ENCODE peak calls at places on chromosomes 12 and 14, in eight cellular contexts. Y is endothelial cell of umbilical vein, L is fibroblast of the aortic adventitia, P is MCF 10A, C is heart left ventricle, U is stomach, D is Peyer's patch, T is HFFc6. A is an unnamed sample.

GRCh38 chr14:63276492-63277342 is 42.0 kb downstream of the GPHB5 start:
- DNase-seq in Y (peak), L (peak), P (peak), C (no peak), U (no peak), D (no peak), T (peak), A (peak)

GRCh38 chr12:69008510-69008909 is 75.5 kb upstream of the CPM start:
- DNase-seq in Y (no peak), L (no peak), P (peak), C (no peak), U (no peak), D (no peak), T (no peak), A (no peak)

GRCh38 chr12:2501464-2502181 is 293.1 kb upstream of the FKBP4 start:
- DNase-seq in Y (peak), L (no peak), P (no peak), C (peak), U (no peak), D (peak), T (no peak), A (no peak)

GRCh38 chr14:102644523-102644922 is 52.1 kb downstream of the RCOR1 start:
- DNase-seq in Y (no peak), L (no peak), P (no peak), C (no peak), U (no peak), D (no peak), T (no peak), A (no peak)

GRCh38 chr12:51752490-51752889 is 96.0 kb downstream of the FIGNL2 start:
- DNase-seq in Y (peak), L (peak), P (peak), C (peak), U (peak), D (no peak), T (peak), A (peak)

GRCh38 chr12:105444050-105444808 is 113.7 kb downstream of the C12orf75 start:
- DNase-seq in Y (peak), L (peak), P (no peak), C (no peak), U (no peak), D (no peak), T (no peak), A (no peak)

GRCh38 chr12:40224439-40225291 is at the start of gene LRRK2:
- DNase-seq in Y (peak), L (peak), P (peak), C (peak), U (peak), D (peak), T (peak), A (no peak)

GRCh38 chr12:113259499-113259953 is 38.3 kb downstream of the TPCN1 start:
- DNase-seq in Y (peak), L (peak), P (no peak), C (peak), U (peak), D (peak), T (peak), A (no peak)

GRCh38 chr12:76065917-76066316 is 18.6 kb downstream of the NAP1L1 start:
- DNase-seq in Y (no peak), L (no peak), P (no peak), C (no peak), U (no peak), D (no peak), T (no peak), A (no peak)

GRCh38 chr14:96104469-96105057 is 65.4 kb downstream of the C14orf132 start:
- DNase-seq in Y (peak), L (peak), P (peak), C (peak), U (peak), D (peak), T (peak), A (no peak)

GRCh38 chr14:104094056-104094708 is 8.7 kb downstream of the ASPG start:
- DNase-seq in Y (no peak), L (no peak), P (no peak), C (no peak), U (no peak), D (peak), T (no peak), A (no peak)

GRCh38 chr12:13463189-13463588 is 266.7 kb downstream of the EMP1 start:
- DNase-seq in Y (no peak), L (no peak), P (no peak), C (no peak), U (no peak), D (no peak), T (no peak), A (no peak)

GRCh38 chr12:40226652-40227051 is 1.9 kb downstream of the LRRK2 start:
- DNase-seq in Y (peak), L (peak), P (peak), C (peak), U (no peak), D (no peak), T (peak), A (no peak)

GRCh38 chr12:113068312-113068935 is 11.9 kb downstream of the DTX1 start:
- DNase-seq in Y (no peak), L (no peak), P (no peak), C (no peak), U (no peak), D (no peak), T (no peak), A (no peak)

GRCh38 chr12:6092784-6093722 is 31.4 kb downstream of the VWF start:
- DNase-seq in Y (peak), L (peak), P (peak), C (no peak), U (peak), D (peak), T (peak), A (no peak)

GRCh38 chr12:38875571-38876228 is 29.7 kb downstream of the CPNE8 start:
- DNase-seq in Y (peak), L (peak), P (no peak), C (no peak), U (no peak), D (no peak), T (no peak), A (no peak)

GRCh38 chr12:2608608-2608945 is 186.2 kb upstream of the FKBP4 start:
- DNase-seq in Y (no peak), L (no peak), P (no peak), C (no peak), U (no peak), D (no peak), T (no peak), A (no peak)

GRCh38 chr14:105261781-105262180 is 13.4 kb downstream of the BTBD6 start:
- DNase-seq in Y (no peak), L (no peak), P (no peak), C (no peak), U (no peak), D (no peak), T (no peak), A (no peak)

GRCh38 chr12:53289891-53290290 is 5.5 kb upstream of the PFDN5 start:
- DNase-seq in Y (peak), L (peak), P (no peak), C (no peak), U (no peak), D (no peak), T (peak), A (no peak)

GRCh38 chr14:29810657-29811056 is 117.0 kb downstream of the PRKD1 start:
- DNase-seq in Y (peak), L (peak), P (peak), C (no peak), U (peak), D (no peak), T (peak), A (peak)

GRCh38 chr12:64889434-64890216 is 65.2 kb downstream of the TBC1D30 start:
- DNase-seq in Y (no peak), L (no peak), P (no peak), C (no peak), U (no peak), D (no peak), T (no peak), A (peak)

GRCh38 chr14:38481939-38482678 is 226.2 kb upstream of the CLEC14A start:
- DNase-seq in Y (no peak), L (peak), P (peak), C (no peak), U (no peak), D (no peak), T (peak), A (no peak)

GRCh38 chr12:57475271-57476161 is 4.2 kb downstream of the ARHGAP9 start:
- DNase-seq in Y (no peak), L (peak), P (no peak), C (no peak), U (no peak), D (peak), T (no peak), A (no peak)

GRCh38 chr12:57477710-57478681 is 1.7 kb downstream of the ARHGAP9 start:
- DNase-seq in Y (no peak), L (no peak), P (peak), C (no peak), U (no peak), D (no peak), T (no peak), A (no peak)

GRCh38 chr12:57476993-57477709 is 2.5 kb downstream of the ARHGAP9 start:
- DNase-seq in Y (no peak), L (no peak), P (no peak), C (no peak), U (no peak), D (peak), T (no peak), A (no peak)

GRCh38 chr12:57474862-57475261 is 4.8 kb downstream of the ARHGAP9 start:
- DNase-seq in Y (no peak), L (no peak), P (no peak), C (no peak), U (no peak), D (no peak), T (no peak), A (no peak)

DNA sequence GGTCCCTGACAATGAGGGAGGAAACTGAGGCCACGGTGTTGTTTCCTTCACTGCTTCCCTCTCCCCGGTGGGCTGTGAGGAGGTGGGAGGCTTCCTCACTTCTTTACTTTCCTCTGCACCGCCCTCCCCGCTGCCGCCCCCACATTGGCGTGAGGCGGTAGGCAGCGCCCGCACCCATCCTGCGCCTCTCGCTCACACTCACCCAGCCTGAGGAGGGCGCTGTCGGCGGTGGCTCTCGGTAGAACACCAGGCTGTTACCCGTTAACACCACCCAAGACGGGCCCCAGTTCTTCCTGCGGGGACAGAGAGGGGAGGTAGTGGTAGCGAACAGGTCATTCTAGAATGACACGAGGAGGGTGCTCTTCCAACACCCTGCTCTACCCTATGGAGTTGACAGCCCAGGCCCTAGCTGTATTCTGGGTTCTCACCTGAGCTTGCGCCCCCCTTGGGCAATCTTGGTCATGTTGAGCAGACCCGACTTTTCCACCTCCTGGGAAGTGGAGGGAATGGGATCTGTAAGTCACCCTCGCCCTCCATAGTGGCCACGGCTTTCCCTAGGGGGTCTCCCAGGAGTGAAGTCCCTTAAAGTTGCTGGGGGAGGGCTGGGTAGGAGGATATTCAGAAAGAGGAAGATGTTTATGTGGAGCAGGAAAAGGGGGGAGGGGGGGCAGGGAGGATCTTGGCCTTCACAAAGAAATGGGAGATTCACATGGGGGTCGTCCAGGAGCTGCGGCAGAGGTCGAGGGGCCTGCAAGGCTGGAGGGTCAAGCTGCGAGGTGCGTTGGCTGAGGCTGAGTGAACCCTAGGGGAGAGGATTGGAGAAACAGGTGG is 3.3 kb downstream of the ARHGAP9 start:
- DNase-seq in Y (no peak), L (no peak), P (no peak), C (no peak), U (peak), D (peak), T (no peak), A (no peak)
- TF ChIP-seq CTCF in Y (peak), L (no peak), P (no peak), C (no peak), U (no peak), D (peak), T (peak), A (no peak)

DNA sequence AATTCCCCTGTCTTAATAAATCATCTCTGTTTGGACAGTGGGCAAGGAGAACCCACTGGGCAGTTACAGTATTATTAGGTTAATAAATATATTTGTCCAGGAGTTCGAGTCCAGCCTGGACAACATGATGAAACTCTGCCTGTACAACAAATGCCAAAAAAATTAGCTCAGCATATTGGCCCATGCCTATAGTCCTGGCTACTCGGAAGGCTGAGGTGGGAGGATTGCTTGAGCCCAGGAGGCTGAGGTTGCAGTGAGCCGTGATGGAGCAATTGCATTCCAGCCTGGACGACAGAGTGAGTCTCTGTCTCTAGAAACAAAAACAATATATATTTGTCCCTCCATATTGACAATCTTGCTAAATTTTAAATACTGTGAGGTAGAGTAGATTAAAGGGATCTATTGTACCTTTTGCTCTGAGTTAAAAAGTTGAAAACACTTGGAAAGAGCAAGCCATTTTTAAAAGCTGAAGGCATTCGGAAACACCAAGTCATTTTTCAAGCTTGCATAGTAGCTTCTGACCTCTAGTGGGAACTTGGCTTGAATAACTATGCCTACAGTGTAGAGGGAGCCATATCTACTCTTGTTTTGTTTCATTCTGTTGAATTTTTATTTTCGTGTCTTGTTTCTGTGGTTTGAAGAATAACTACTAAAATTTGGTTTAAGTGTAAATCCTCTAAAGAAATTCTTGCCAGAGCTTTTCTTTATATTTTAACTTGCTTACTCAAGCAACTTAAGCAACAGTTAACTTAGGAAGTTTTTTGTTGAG is 14.6 kb upstream of the EEA1 start:
- DNase-seq in Y (no peak), L (peak), P (peak), C (no peak), U (no peak), D (no peak), T (no peak), A (no peak)
- TF ChIP-seq CTCF in Y (no peak), L (peak), P (no peak), C (peak), U (no peak), D (no peak), T (peak), A (peak)

GRCh38 chr14:28756896-28757570 is 9.6 kb upstream of the FOXG1 start:
- DNase-seq in Y (peak), L (peak), P (peak), C (no peak), U (no peak), D (no peak), T (peak), A (no peak)

GRCh38 chr14:28751467-28752058 is 15.0 kb upstream of the FOXG1 start:
- DNase-seq in Y (peak), L (peak), P (peak), C (no peak), U (peak), D (no peak), T (peak), A (peak)

GRCh38 chr14:28755930-28756895 is 10.4 kb upstream of the FOXG1 start:
- DNase-seq in Y (no peak), L (no peak), P (no peak), C (no peak), U (no peak), D (no peak), T (no peak), A (no peak)

GRCh38 chr14:28755198-28755794 is 11.3 kb upstream of the FOXG1 start:
- DNase-seq in Y (no peak), L (no peak), P (no peak), C (no peak), U (no peak), D (no peak), T (no peak), A (no peak)

GRCh38 chr14:28754209-28754985 is 12.2 kb upstream of the FOXG1 start:
- DNase-seq in Y (peak), L (peak), P (peak), C (no peak), U (no peak), D (no peak), T (peak), A (peak)
- TF ChIP-seq CTCF in Y (peak), L (peak), P (peak), C (peak), U (peak), D (peak), T (peak), A (peak)

GRCh38 chr12:116276433-116277216 is 868 bp downstream of the MED13L start:
- DNase-seq in Y (peak), L (peak), P (peak), C (peak), U (peak), D (peak), T (peak), A (no peak)
- TF ChIP-seq CTCF in Y (no peak), L (peak), P (no peak), C (peak), U (no peak), D (no peak), T (no peak), A (peak)

DNA sequence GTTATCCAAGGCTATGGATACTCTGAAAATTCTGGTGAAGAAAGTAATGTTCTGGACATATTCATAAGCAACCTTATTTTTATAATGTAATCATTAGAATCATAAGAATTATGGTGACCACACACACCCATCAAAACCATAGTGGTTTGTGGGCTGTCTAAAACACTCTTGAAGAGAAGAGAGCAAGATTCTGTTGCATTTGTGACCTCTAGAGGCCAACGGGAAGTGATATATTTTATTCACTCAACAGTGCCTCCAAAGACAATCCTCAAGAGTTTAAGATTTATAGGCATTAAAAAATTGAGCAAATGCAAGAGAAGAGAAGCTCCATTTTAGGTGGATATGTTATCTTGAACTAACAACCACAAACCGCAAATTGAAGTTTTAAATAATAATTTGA is 68.5 kb upstream of the LGR5 start:
- DNase-seq in Y (no peak), L (peak), P (peak), C (no peak), U (no peak), D (no peak), T (no peak), A (no peak)
- TF ChIP-seq CTCF in Y (no peak), L (peak), P (peak), C (no peak), U (no peak), D (peak), T (no peak), A (peak)

DNA sequence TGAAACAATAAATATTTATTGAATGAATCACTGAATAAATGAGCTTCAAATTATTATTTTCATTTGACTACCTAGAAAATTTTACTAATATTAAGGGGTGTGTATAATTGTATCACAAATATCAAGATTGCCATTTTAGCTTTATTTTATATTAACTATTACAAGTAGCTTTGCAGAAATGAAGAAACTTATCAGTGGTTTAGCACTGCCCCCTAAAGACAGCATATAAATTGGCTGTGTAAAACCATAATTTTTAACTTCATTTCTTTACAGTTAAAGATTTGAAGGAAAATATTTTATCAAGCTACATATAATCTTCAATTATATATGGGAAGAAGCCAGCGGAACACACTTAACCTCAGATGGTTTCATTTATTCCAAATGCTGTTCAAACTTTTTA is 11.4 kb downstream of the GARIN6 start:
- DNase-seq in Y (no peak), L (no peak), P (peak), C (no peak), U (no peak), D (no peak), T (no peak), A (no peak)
- TF ChIP-seq CTCF in Y (no peak), L (no peak), P (peak), C (peak), U (no peak), D (no peak), T (peak), A (peak)

DNA sequence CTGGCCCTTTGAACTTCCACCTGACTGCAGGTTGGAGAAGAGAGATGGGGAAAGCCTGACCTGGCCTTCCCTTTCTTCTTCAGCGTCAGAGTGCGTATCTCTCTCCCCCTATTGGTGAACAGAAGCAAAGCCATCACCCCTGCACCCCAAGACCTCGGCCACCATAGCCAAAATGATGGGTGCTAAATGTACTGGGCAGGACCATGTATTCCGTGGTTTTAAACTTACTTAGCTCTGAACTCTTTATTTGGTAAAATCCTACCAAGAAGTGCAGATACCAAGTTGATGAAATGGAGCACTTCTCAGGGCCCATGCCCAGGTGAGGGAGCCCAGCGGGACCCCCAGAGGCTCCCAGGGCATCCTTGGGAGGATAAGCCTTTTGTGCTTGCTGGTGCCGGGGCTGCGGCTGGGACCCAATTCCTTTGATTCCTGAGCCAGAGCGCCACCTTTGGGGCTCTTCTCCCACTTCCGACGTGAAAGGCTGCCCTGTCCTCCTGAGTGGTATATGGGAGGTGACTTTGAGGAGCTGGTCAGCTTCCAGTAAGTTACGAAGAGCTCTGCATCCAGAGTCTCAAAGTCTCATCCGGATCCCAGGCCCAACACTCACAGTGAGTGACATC is 9.4 kb downstream of the CCND2 start:
- DNase-seq in Y (no peak), L (no peak), P (no peak), C (no peak), U (no peak), D (no peak), T (no peak), A (no peak)
- TF ChIP-seq CTCF in Y (no peak), L (no peak), P (no peak), C (no peak), U (no peak), D (no peak), T (peak), A (no peak)

A was measured in LNCaP clone FGC.